ENCODE peak calls at places on chromosome 21, in six cellular contexts. M is GDM1, X is HTR-8/SVneo, O is HS-5, D is adipocyte, B is pulmonary artery endothelial cell. C is an unnamed sample.

GRCh38 chr21:35924714-35925301 is 135.5 kb downstream of the SETD4 start:
- DNase-seq in X (peak; percentile 10), B (no peak), M (no peak), O (peak; percentile 16), D (peak; percentile 11), C (no peak)

GRCh38 chr21:45129231-45129923 is 55.0 kb downstream of the ADARB1 start:
- DNase-seq in X (no peak), O (no peak), B (no peak), D (peak; percentile 13), M (no peak), C (peak; percentile 30)

GRCh38 chr21:17045214-17045835 is 467.5 kb upstream of the CXADR start:
- DNase-seq in O (peak; percentile 8), D (peak; percentile 63), B (no peak), X (peak; percentile 14), M (no peak), C (peak; percentile 8)

GRCh38 chr21:41612674-41613250 is 104.8 kb upstream of the TMPRSS2 start:
- DNase-seq in X (peak; percentile 82), D (peak; percentile 97), B (no peak), M (no peak), O (no peak), C (peak; percentile 56)

GRCh38 chr21:17688912-17689874 is 76.5 kb upstream of the BTG3 start:
- DNase-seq in B (no peak), O (no peak), X (peak; percentile 42), D (peak; percentile 69), M (no peak), C (no peak)

GRCh38 chr21:25385912-25386474 is 221.3 kb downstream of the MRPL39 start:
- DNase-seq in D (peak; percentile 80), O (peak; percentile 49), X (peak; percentile 39), M (no peak), B (no peak), C (no peak)

GRCh38 chr21:43021756-43022600 is 47.6 kb downstream of the PKNOX1 start:
- DNase-seq in B (no peak), M (no peak), X (no peak), D (no peak), O (no peak), C (no peak)

GRCh38 chr21:46431884-46432488 is 26.7 kb upstream of the DIP2A start:
- DNase-seq in D (no peak), O (no peak), X (no peak), M (no peak), B (no peak), C (no peak)

GRCh38 chr21:16633851-16634521 is 878.9 kb upstream of the CXADR start:
- DNase-seq in B (no peak), M (no peak), X (no peak), O (no peak), D (peak; percentile 59), C (no peak)

GRCh38 chr21:46207920-46208571 is 20.5 kb downstream of the LSS start:
- DNase-seq in D (no peak), M (no peak), B (no peak), O (no peak), X (no peak), C (no peak)

GRCh38 chr21:45013271-45013841 is 61.0 kb upstream of the ADARB1 start:
- DNase-seq in X (no peak), M (no peak), O (no peak), B (no peak), D (no peak), C (no peak)

GRCh38 chr21:41865002-41865777 is 14.0 kb downstream of the PRDM15 start:
- DNase-seq in B (no peak), D (no peak), M (no peak), X (no peak), O (no peak), C (no peak)

GRCh38 chr21:14583629-14584251 is 37.6 kb upstream of the SAMSN1 start:
- DNase-seq in X (no peak), D (no peak), B (no peak), M (no peak), O (no peak), C (no peak)

GRCh38 chr21:42429856-42430255 is 26.2 kb downstream of the UBASH3A start:
- DNase-seq in D (no peak), B (no peak), O (no peak), X (no peak), M (no peak), C (no peak)

GRCh38 chr21:21921410-21922232 is 923.4 kb downstream of the NCAM2 start:
- DNase-seq in X (peak; percentile 10), O (no peak), M (no peak), B (no peak), D (peak; percentile 59), C (peak; percentile 9)

GRCh38 chr21:16377120-16377658 is 647.4 kb downstream of the USP25 start:
- DNase-seq in O (no peak), D (no peak), X (no peak), M (no peak), B (no peak), C (no peak)

GRCh38 chr21:37075214-37075770 is 2.2 kb downstream of the TTC3 start:
- DNase-seq in M (no peak), X (no peak), B (no peak), D (no peak), O (no peak), C (no peak)

GRCh38 chr21:35232545-35233176 is 183.6 kb upstream of the RUNX1 start:
- DNase-seq in X (peak; percentile 73), M (no peak), O (peak; percentile 71), D (no peak), B (peak; percentile 84), C (peak; percentile 55)

GRCh38 chr21:23463365-23463764 is 2143.9 kb downstream of the MRPL39 start:
- DNase-seq in D (no peak), M (no peak), O (no peak), X (no peak), B (no peak), C (no peak)

GRCh38 chr21:45098867-45099266 is 24.5 kb downstream of the ADARB1 start:
- DNase-seq in D (no peak), O (no peak), X (no peak), M (no peak), B (no peak), C (no peak)

GRCh38 chr21:23612210-23612609 is 1995.1 kb downstream of the MRPL39 start:
- DNase-seq in M (no peak), B (no peak), D (no peak), O (no peak), X (no peak), C (no peak)

GRCh38 chr21:43269461-43269860 is 100.7 kb downstream of the CRYAA start:
- DNase-seq in B (no peak), O (no peak), D (no peak), X (no peak), M (no peak), C (no peak)

GRCh38 chr21:42093991-42094417 is 22.9 kb downstream of the UMODL1 start:
- DNase-seq in O (peak; percentile 72), X (peak; percentile 72), M (no peak), B (no peak), D (peak; percentile 87), C (no peak)

GRCh38 chr21:44423312-44423821 is 31.9 kb upstream of the LRRC3 start:
- DNase-seq in M (no peak), O (no peak), X (no peak), D (no peak), B (no peak), C (no peak)

GRCh38 chr21:44518684-44519083 is 21.3 kb downstream of the KRTAP10-1 start:
- DNase-seq in O (no peak), X (no peak), D (no peak), B (no peak), M (no peak), C (no peak)

GRCh38 chr21:40844935-40845334 is 2.0 kb downstream of the DSCAM start:
- DNase-seq in B (no peak), X (no peak), M (no peak), O (no peak), D (no peak), C (no peak)

GRCh38 chr21:46160563-46161179 is 5.3 kb upstream of the FTCD start:
- DNase-seq in O (no peak), X (no peak), B (no peak), D (no peak), M (no peak), C (no peak)

GRCh38 chr21:29580886-29581285 is 282.2 kb downstream of the BACH1 start:
- DNase-seq in B (no peak), X (no peak), O (no peak), M (no peak), D (no peak), C (no peak)

GRCh38 chr21:42227909-42228708 is 9.2 kb downstream of the ABCG1 start:
- DNase-seq in M (peak; percentile 88), X (peak; percentile 81), D (peak; percentile 13), B (peak; percentile 71), O (peak; percentile 63), C (peak; percentile 5)

GRCh38 chr21:26795866-26796329 is 49.3 kb downstream of the ADAMTS1 start:
- DNase-seq in O (no peak), M (no peak), B (no peak), X (peak; percentile 73), D (peak; percentile 90), C (peak; percentile 54)